ENCODE peak calls at places on chromosomes 3 and 15, in seven cellular contexts. P is choroid plexus epithelial cell, A is GM06990, B is fibroblast of pulmonary artery, Q is HCT116, E is body of pancreas, Z is psoas muscle. N is an unnamed sample.

GRCh38 chr15:22967084-22967770 is 12.9 kb downstream of the CYFIP1 start:
- DNase-seq in B (no peak), Q (no peak), E (no peak), P (no peak), A (no peak), Z (no peak), N (no peak)

GRCh38 chr3:160587105-160587504 is 21.7 kb upstream of the KPNA4 start:
- DNase-seq in P (no peak), Q (no peak), A (no peak), B (no peak), Z (peak; percentile 86), E (no peak), N (no peak)

GRCh38 chr3:169203631-169204550 is 459.6 kb downstream of the MECOM start:
- DNase-seq in E (no peak), Z (no peak), A (no peak), P (no peak), B (peak; percentile 22), Q (no peak), N (no peak)

GRCh38 chr15:73560501-73561117 is 72.6 kb downstream of the NPTN start:
- DNase-seq in Q (peak; percentile 46), B (peak; percentile 89), E (peak; percentile 34), Z (no peak), P (peak; percentile 89), A (peak; percentile 20), N (no peak)

GRCh38 chr3:153138267-153139210 is 23.5 kb upstream of the RAP2B start:
- DNase-seq in Q (peak; percentile 90), A (peak; percentile 46), Z (peak; percentile 52), E (peak; percentile 89), P (peak; percentile 95), B (peak; percentile 95), N (no peak)

GRCh38 chr15:70875001-70875782 is 17.0 kb downstream of the THAP10 start:
- DNase-seq in B (peak; percentile 73), E (no peak), A (no peak), P (peak; percentile 70), Q (no peak), Z (no peak), N (no peak)

GRCh38 chr3:18808423-18808822 is 339.9 kb upstream of the KCNH8 start:
- DNase-seq in E (no peak), P (peak; percentile 0), B (peak; percentile 40), A (no peak), Z (no peak), Q (no peak), N (no peak)

GRCh38 chr15:95559875-95560394 is 770.6 kb upstream of the NR2F2 start:
- DNase-seq in Q (peak; percentile 78), B (peak; percentile 94), E (peak; percentile 6), A (no peak), P (peak; percentile 96), Z (no peak), N (no peak)

GRCh38 chr3:147367676-147368075 is 38.7 kb downstream of the ZIC4 start:
- DNase-seq in P (no peak), A (no peak), B (no peak), Z (no peak), E (no peak), Q (no peak), N (no peak)

GRCh38 chr15:67724679-67725365 is 100.5 kb upstream of the SKOR1 start:
- DNase-seq in Q (no peak), A (no peak), B (no peak), P (no peak), E (no peak), Z (no peak), N (no peak)

GRCh38 chr15:74958908-74959642 is 2.5 kb upstream of the RPP25 start:
- DNase-seq in E (no peak), Z (no peak), P (no peak), B (no peak), Q (no peak), A (no peak), N (peak; percentile 62)

GRCh38 chr15:42858999-42859789 is 61.4 kb downstream of the TTBK2 start:
- DNase-seq in A (no peak), Z (no peak), Q (no peak), E (no peak), P (peak; percentile 20), B (no peak), N (no peak)

GRCh38 chr3:38587548-38588131 is 61.8 kb downstream of the SCN5A start:
- DNase-seq in Q (no peak), E (no peak), Z (peak; percentile 31), P (no peak), B (no peak), A (no peak), N (no peak)

GRCh38 chr15:75732809-75733451 is 20.3 kb upstream of the CSPG4 start:
- DNase-seq in Q (peak; percentile 39), Z (peak; percentile 82), E (peak; percentile 70), A (peak; percentile 46), P (peak; percentile 84), B (peak; percentile 73), N (peak; percentile 91)

GRCh38 chr3:40258555-40258954 is 51.0 kb upstream of the EIF1B start:
- DNase-seq in Z (no peak), A (no peak), P (peak; percentile 8), E (no peak), B (peak; percentile 14), Q (peak; percentile 10), N (no peak)

GRCh38 chr3:149969110-149969944 is 1.4 kb downstream of the PFN2 start:
- DNase-seq in B (peak; percentile 88), P (peak; percentile 88), Q (peak; percentile 57), E (peak; percentile 46), Z (peak; percentile 75), A (no peak), N (peak; percentile 48)
- TF ChIP-seq CTCF in B (peak; percentile 12), P (peak; percentile 30), Q (no peak), E (no peak), Z (no peak), A (no peak), N (no peak)

DNA sequence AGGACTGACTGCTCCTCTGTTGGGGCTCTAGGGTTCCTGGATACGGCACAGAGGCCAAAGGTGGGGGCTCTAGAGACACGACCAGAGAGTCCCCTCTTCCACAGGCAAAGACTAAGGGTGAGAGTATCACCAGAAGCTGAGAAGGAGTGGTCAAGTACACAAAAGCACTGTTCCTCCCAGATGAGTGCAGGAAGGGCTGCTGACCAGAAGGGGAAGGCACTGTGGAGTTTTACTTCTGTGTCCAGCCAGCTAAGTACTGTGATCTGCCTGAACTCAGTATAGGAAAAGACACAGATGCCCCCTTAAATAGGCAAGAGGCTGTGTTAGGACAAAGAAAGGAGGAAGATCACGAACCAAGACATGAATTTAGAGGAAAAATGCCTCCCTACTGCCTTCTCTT is 11.7 kb downstream of the MRPS11 start:
- DNase-seq in P (no peak), B (no peak), Q (no peak), A (no peak), E (no peak), Z (no peak), N (no peak)
- TF ChIP-seq CTCF in P (peak; percentile 26), B (no peak), Q (peak; percentile 13), A (no peak), E (no peak), Z (no peak), N (no peak)

GRCh38 chr15:57540736-57541135 is 51.0 kb upstream of the MYZAP start:
- DNase-seq in B (no peak), Z (no peak), P (no peak), E (no peak), A (peak; percentile 43), Q (no peak), N (no peak)

GRCh38 chr15:57544840-57545239 is 46.9 kb upstream of the MYZAP start:
- DNase-seq in E (no peak), A (no peak), B (no peak), Z (no peak), P (no peak), Q (no peak), N (no peak)

GRCh38 chr15:57541271-57541670 is 50.4 kb upstream of the MYZAP start:
- DNase-seq in Q (no peak), E (no peak), P (no peak), Z (no peak), A (no peak), B (no peak), N (no peak)

GRCh38 chr15:57541805-57542504 is 49.7 kb upstream of the MYZAP start:
- DNase-seq in Z (peak; percentile 83), P (peak; percentile 88), E (peak; percentile 76), A (no peak), B (peak; percentile 86), Q (peak; percentile 45), N (peak; percentile 88)

GRCh38 chr15:57542505-57542817 is 49.2 kb upstream of the MYZAP start:
- DNase-seq in A (no peak), E (no peak), P (no peak), Z (no peak), B (no peak), Q (no peak), N (no peak)
- TF ChIP-seq CTCF in A (no peak), E (no peak), P (no peak), Z (no peak), B (no peak), Q (no peak), N (no peak)

GRCh38 chr3:163779396-163780344 is 1298.6 kb downstream of the SI start:
- DNase-seq in Q (peak; percentile 8), E (no peak), A (no peak), B (no peak), Z (no peak), P (no peak), N (no peak)
- TF ChIP-seq CTCF in Q (peak; percentile 55), E (no peak), A (peak; percentile 19), B (no peak), Z (no peak), P (no peak), N (no peak)

GRCh38 chr3:52494446-52494845 is 692 bp upstream of the STAB1 start:
- DNase-seq in Z (no peak), B (no peak), P (no peak), Q (no peak), E (no peak), A (no peak), N (no peak)
- TF ChIP-seq CTCF in Z (no peak), B (no peak), P (no peak), Q (no peak), E (no peak), A (no peak), N (no peak)

GRCh38 chr3:42557849-42558248 is 23.9 kb downstream of the SEC22C start:
- DNase-seq in A (no peak), Q (no peak), B (no peak), E (no peak), Z (no peak), P (no peak), N (no peak)
- TF ChIP-seq CTCF in A (peak; percentile 18), Q (peak; percentile 45), B (no peak), E (no peak), Z (no peak), P (peak; percentile 11), N (no peak)

GRCh38 chr15:93520206-93520605 is 431.2 kb upstream of the RGMA start:
- DNase-seq in Q (no peak), A (no peak), Z (peak; percentile 81), B (no peak), P (no peak), E (no peak), N (no peak)
- TF ChIP-seq CTCF in Q (no peak), A (no peak), Z (peak; percentile 33), B (no peak), P (no peak), E (no peak), N (no peak)

N was measured in glutamatergic neuron.